ENCODE peak calls at places on chromosome 5, in four cellular contexts. S is HFF-Myc; A is CD8-positive, alpha-beta T cell; G is BJ. X is an unnamed sample.
A peak's percentile ranks its signal among the peaks of the same experiment; 100 is the strongest.

GRCh38 chr5:163869611-163870010 is 364.2 kb downstream of the MAT2B start:
- DNase-seq in S (no peak), G (no peak), A (no peak), X (no peak)

GRCh38 chr5:113244966-113245365 is 189.8 kb downstream of the TSSK1B start:
- DNase-seq in A (no peak), G (no peak), S (no peak), X (no peak)

GRCh38 chr5:75510836-75511434 is 494 bp downstream of the CERT1 start:
- DNase-seq in A (peak; percentile 22), S (no peak), G (no peak), X (peak; percentile 46)

GRCh38 chr5:74116266-74116665 is 490.3 kb downstream of the ARHGEF28 start:
- DNase-seq in S (no peak), A (no peak), G (no peak), X (no peak)

GRCh38 chr5:32223972-32224608 is 50.0 kb upstream of the GOLPH3 start:
- DNase-seq in G (peak; percentile 31), A (no peak), S (peak; percentile 40), X (no peak)

GRCh38 chr5:58263291-58263690 is 196.6 kb downstream of the PLK2 start:
- DNase-seq in G (no peak), A (no peak), S (no peak), X (no peak)

GRCh38 chr5:38450627-38451371 is 105.6 kb downstream of the LIFR start:
- DNase-seq in S (peak; percentile 75), G (no peak), A (no peak), X (no peak)

GRCh38 chr5:60842859-60843692 is 993 bp downstream of the ELOVL7 start:
- DNase-seq in S (no peak), G (no peak), A (no peak), X (no peak)

GRCh38 chr5:145980257-145980656 is 43.9 kb downstream of the SH3RF2 start:
- DNase-seq in G (no peak), S (no peak), A (no peak), X (no peak)

DNA sequence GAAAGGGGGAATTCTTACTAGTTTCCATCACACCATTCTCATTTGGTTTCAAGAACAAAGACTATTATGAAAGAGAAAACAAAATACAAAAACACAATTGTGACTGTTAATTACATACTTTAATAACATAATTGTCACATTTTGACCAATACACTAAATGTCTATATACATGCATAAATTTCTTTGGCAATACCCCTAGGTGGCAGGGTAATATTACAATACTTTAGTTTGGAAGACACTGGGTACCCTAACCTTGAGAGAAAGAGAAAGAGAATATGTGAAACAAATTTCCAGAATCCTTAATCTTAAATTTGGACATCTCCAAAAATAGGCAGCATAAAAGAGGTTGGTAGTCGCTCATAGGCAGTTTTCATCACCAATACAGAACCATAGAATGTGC is 619.6 kb upstream of the ADAMTS16 start:
- DNase-seq in S (no peak), G (no peak), A (no peak), X (no peak)
- TF ChIP-seq CTCF in S (no peak), G (no peak), A (no peak), X (no peak)

GRCh38 chr5:93582677-93583524 is at the start of gene NR2F1:
- DNase-seq in S (peak; percentile 84), A (no peak), G (peak; percentile 74), X (no peak)
- TF ChIP-seq CTCF in S (no peak), A (no peak), G (no peak), X (no peak)

GRCh38 chr5:173843800-173844199 is 44.3 kb upstream of the CPEB4 start:
- DNase-seq in G (no peak), A (no peak), S (no peak), X (no peak)

GRCh38 chr5:173845321-173845720 is 42.8 kb upstream of the CPEB4 start:
- DNase-seq in A (no peak), S (no peak), G (no peak), X (no peak)

GRCh38 chr5:173848986-173849596 is 39.1 kb upstream of the CPEB4 start:
- DNase-seq in S (no peak), G (no peak), A (no peak), X (no peak)

GRCh38 chr5:173849908-173850307 is 38.2 kb upstream of the CPEB4 start:
- DNase-seq in A (no peak), S (no peak), G (no peak), X (no peak)

GRCh38 chr5:173847102-173847501 is 41.0 kb upstream of the CPEB4 start:
- DNase-seq in S (no peak), A (no peak), G (no peak), X (no peak)
- TF ChIP-seq CTCF in S (no peak), A (no peak), G (no peak), X (no peak)

GRCh38 chr5:66814146-66814991 is 218.2 kb downstream of the MAST4 start:
- DNase-seq in A (peak; percentile 2), S (no peak), G (no peak), X (no peak)
- TF ChIP-seq CTCF in A (peak; percentile 82), S (peak; percentile 71), G (peak; percentile 71), X (peak; percentile 83)

GRCh38 chr5:176573564-176574296 is 24.6 kb downstream of the CDHR2 start:
- DNase-seq in A (peak; percentile 53), G (no peak), S (no peak), X (peak; percentile 73)

GRCh38 chr5:176574297-176574591 is 25.1 kb downstream of the CDHR2 start:
- DNase-seq in G (no peak), S (no peak), A (no peak), X (no peak)

GRCh38 chr5:176568657-176569056 is 19.5 kb downstream of the CDHR2 start:
- DNase-seq in G (no peak), S (no peak), A (no peak), X (no peak)

GRCh38 chr5:176565760-176566288 is 16.7 kb downstream of the CDHR2 start:
- DNase-seq in S (no peak), A (no peak), G (no peak), X (no peak)

GRCh38 chr5:176570044-176570443 is 20.9 kb downstream of the CDHR2 start:
- DNase-seq in A (no peak), S (no peak), G (no peak), X (no peak)
- TF ChIP-seq CTCF in A (no peak), S (peak; percentile 8), G (no peak), X (no peak)

DNA sequence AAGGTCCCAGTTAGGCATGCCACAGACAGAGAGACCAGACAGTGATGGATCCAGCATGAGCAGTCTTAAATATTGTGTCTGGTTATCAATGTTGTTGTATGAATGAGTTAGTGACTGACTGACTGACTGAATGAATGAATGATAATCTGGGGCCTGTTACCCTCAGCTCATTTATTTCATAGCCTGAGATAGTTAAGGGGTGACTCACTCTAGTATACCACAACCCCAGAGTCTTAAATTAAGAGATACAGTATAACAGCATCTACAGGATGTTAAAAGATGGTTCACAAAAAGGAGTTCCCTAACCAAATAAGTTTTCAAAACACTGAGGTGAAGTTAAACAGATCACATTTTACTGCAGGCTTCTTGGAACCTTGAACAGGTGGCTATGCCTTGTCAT is 133.5 kb downstream of the SGCD start:
- DNase-seq in A (no peak), S (no peak), G (no peak), X (no peak)
- TF ChIP-seq CTCF in A (no peak), S (no peak), G (no peak), X (no peak)

GRCh38 chr5:176868126-176868525 is 31.0 kb downstream of the HK3 start:
- DNase-seq in A (no peak), S (no peak), G (no peak), X (no peak)

GRCh38 chr5:176869501-176870109 is 29.5 kb downstream of the HK3 start:
- DNase-seq in G (no peak), S (no peak), A (no peak), X (no peak)

GRCh38 chr5:176866913-176867312 is 32.2 kb downstream of the HK3 start:
- DNase-seq in G (no peak), S (no peak), A (no peak), X (no peak)

GRCh38 chr5:176868731-176869130 is 30.4 kb downstream of the HK3 start:
- DNase-seq in A (no peak), S (no peak), G (no peak), X (no peak)

GRCh38 chr5:176870110-176870591 is 29.0 kb downstream of the HK3 start:
- DNase-seq in G (no peak), S (no peak), A (no peak), X (no peak)
- TF ChIP-seq CTCF in G (peak; percentile 52), S (peak; percentile 48), A (no peak), X (peak; percentile 22)

DNA sequence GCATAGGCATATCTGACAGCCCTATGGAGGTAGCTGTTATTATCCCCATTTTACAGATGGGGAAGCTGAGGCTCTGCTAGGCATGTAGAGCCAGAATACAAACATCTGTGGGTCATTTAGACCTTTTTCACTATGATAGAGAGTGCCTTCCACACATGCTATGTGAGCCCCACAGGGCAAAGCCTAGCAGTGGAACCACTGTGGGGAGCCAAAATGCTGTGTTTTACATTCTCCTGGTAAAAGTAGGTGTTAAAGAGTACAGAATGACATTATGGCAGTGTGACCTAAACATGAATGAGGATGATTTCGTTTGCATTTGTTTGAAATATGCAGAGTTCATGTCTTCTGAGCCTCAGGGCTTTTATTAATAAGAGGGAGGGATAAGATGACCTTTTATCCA is 265.2 kb downstream of the MAST4 start:
- DNase-seq in G (no peak), A (no peak), S (no peak), X (no peak)
- TF ChIP-seq CTCF in G (no peak), A (no peak), S (no peak), X (no peak)